ENCODE peak calls at places on chromosomes 11 and 22, in eight cellular contexts. One of them, this sample, is unnamed.

GRCh38 chr11:23278121-23278520 is 417.8 kb upstream of the CCDC179 start:
- DNase-seq in psoas muscle: no peak
- DNase-seq in CD4-positive, CD25-positive, alpha-beta regulatory T cell: no peak
- DNase-seq in CD8-positive, alpha-beta memory T cell: no peak
- DNase-seq in SK-N-SH: no peak
- DNase-seq in fibroblast of lung: peak; percentile 74
- DNase-seq in cardiac muscle cell: peak; percentile 17
- DNase-seq in heart left ventricle: no peak
- DNase-seq in this sample: no peak

GRCh38 chr11:266676-267439 is 11.3 kb upstream of the NLRP6 start:
- DNase-seq in CD8-positive, alpha-beta memory T cell: peak; percentile 51
- DNase-seq in CD4-positive, CD25-positive, alpha-beta regulatory T cell: no peak
- DNase-seq in cardiac muscle cell: no peak
- DNase-seq in heart left ventricle: no peak
- DNase-seq in fibroblast of lung: no peak
- DNase-seq in psoas muscle: no peak
- DNase-seq in SK-N-SH: no peak
- DNase-seq in this sample: no peak

GRCh38 chr11:86151188-86152005 is 82.5 kb upstream of the PICALM start:
- DNase-seq in heart left ventricle: peak; percentile 39
- DNase-seq in psoas muscle: no peak
- DNase-seq in cardiac muscle cell: peak; percentile 25
- DNase-seq in CD8-positive, alpha-beta memory T cell: no peak
- DNase-seq in CD4-positive, CD25-positive, alpha-beta regulatory T cell: no peak
- DNase-seq in fibroblast of lung: peak; percentile 78
- DNase-seq in SK-N-SH: no peak
- DNase-seq in this sample: peak; percentile 42

GRCh38 chr11:2378527-2379210 is 1.6 kb downstream of the CD81 start:
- DNase-seq in CD4-positive, CD25-positive, alpha-beta regulatory T cell: no peak
- DNase-seq in fibroblast of lung: peak; percentile 49
- DNase-seq in cardiac muscle cell: peak; percentile 60
- DNase-seq in heart left ventricle: peak; percentile 66
- DNase-seq in psoas muscle: peak; percentile 72
- DNase-seq in CD8-positive, alpha-beta memory T cell: no peak
- DNase-seq in SK-N-SH: peak; percentile 83
- DNase-seq in this sample: no peak

GRCh38 chr11:27694992-27695391 is 5.3 kb downstream of the BDNF start:
- DNase-seq in heart left ventricle: no peak
- DNase-seq in fibroblast of lung: peak; percentile 55
- DNase-seq in psoas muscle: no peak
- DNase-seq in CD8-positive, alpha-beta memory T cell: no peak
- DNase-seq in cardiac muscle cell: peak; percentile 62
- DNase-seq in SK-N-SH: peak; percentile 14
- DNase-seq in CD4-positive, CD25-positive, alpha-beta regulatory T cell: no peak
- DNase-seq in this sample: no peak

GRCh38 chr11:90288207-90288821 is 65.5 kb upstream of the CHORDC1 start:
- DNase-seq in SK-N-SH: peak; percentile 47
- DNase-seq in psoas muscle: no peak
- DNase-seq in cardiac muscle cell: peak; percentile 9
- DNase-seq in CD8-positive, alpha-beta memory T cell: no peak
- DNase-seq in heart left ventricle: no peak
- DNase-seq in fibroblast of lung: peak; percentile 16
- DNase-seq in CD4-positive, CD25-positive, alpha-beta regulatory T cell: peak; percentile 7
- DNase-seq in this sample: no peak

GRCh38 chr11:2891901-2892214 is 6.3 kb upstream of the CDKN1C start:
- DNase-seq in CD8-positive, alpha-beta memory T cell: no peak
- DNase-seq in SK-N-SH: no peak
- DNase-seq in psoas muscle: no peak
- DNase-seq in fibroblast of lung: peak; percentile 30
- DNase-seq in cardiac muscle cell: peak; percentile 62
- DNase-seq in heart left ventricle: peak; percentile 68
- DNase-seq in CD4-positive, CD25-positive, alpha-beta regulatory T cell: no peak
- DNase-seq in this sample: no peak

GRCh38 chr11:104380358-104380757 is 216.4 kb upstream of the PDGFD start:
- DNase-seq in CD4-positive, CD25-positive, alpha-beta regulatory T cell: no peak
- DNase-seq in psoas muscle: no peak
- DNase-seq in cardiac muscle cell: peak; percentile 8
- DNase-seq in heart left ventricle: no peak
- DNase-seq in fibroblast of lung: peak; percentile 64
- DNase-seq in SK-N-SH: no peak
- DNase-seq in CD8-positive, alpha-beta memory T cell: no peak
- DNase-seq in this sample: no peak

GRCh38 chr22:48254311-48254873 is 1491.9 kb downstream of the TBC1D22A start:
- DNase-seq in psoas muscle: no peak
- DNase-seq in cardiac muscle cell: no peak
- DNase-seq in fibroblast of lung: no peak
- DNase-seq in SK-N-SH: no peak
- DNase-seq in CD4-positive, CD25-positive, alpha-beta regulatory T cell: no peak
- DNase-seq in CD8-positive, alpha-beta memory T cell: no peak
- DNase-seq in heart left ventricle: no peak
- DNase-seq in this sample: no peak

GRCh38 chr11:120121336-120121735 is 16.6 kb downstream of the TRIM29 start:
- DNase-seq in CD4-positive, CD25-positive, alpha-beta regulatory T cell: no peak
- DNase-seq in psoas muscle: no peak
- DNase-seq in SK-N-SH: no peak
- DNase-seq in heart left ventricle: no peak
- DNase-seq in CD8-positive, alpha-beta memory T cell: no peak
- DNase-seq in cardiac muscle cell: no peak
- DNase-seq in fibroblast of lung: no peak
- DNase-seq in this sample: no peak

GRCh38 chr11:47488674-47489394 is 39.9 kb upstream of the RAPSN start:
- DNase-seq in heart left ventricle: no peak
- DNase-seq in cardiac muscle cell: no peak
- DNase-seq in SK-N-SH: no peak
- DNase-seq in CD8-positive, alpha-beta memory T cell: no peak
- DNase-seq in fibroblast of lung: no peak
- DNase-seq in CD4-positive, CD25-positive, alpha-beta regulatory T cell: no peak
- DNase-seq in psoas muscle: no peak
- DNase-seq in this sample: no peak

GRCh38 chr22:47072642-47072967 is 310.2 kb downstream of the TBC1D22A start:
- DNase-seq in fibroblast of lung: no peak
- DNase-seq in SK-N-SH: no peak
- DNase-seq in psoas muscle: no peak
- DNase-seq in cardiac muscle cell: no peak
- DNase-seq in heart left ventricle: no peak
- DNase-seq in CD4-positive, CD25-positive, alpha-beta regulatory T cell: no peak
- DNase-seq in CD8-positive, alpha-beta memory T cell: no peak
- DNase-seq in this sample: peak; percentile 62

GRCh38 chr11:103215812-103216211 is 106.6 kb downstream of the DYNC2H1 start:
- DNase-seq in CD8-positive, alpha-beta memory T cell: no peak
- DNase-seq in fibroblast of lung: peak; percentile 7
- DNase-seq in heart left ventricle: no peak
- DNase-seq in CD4-positive, CD25-positive, alpha-beta regulatory T cell: no peak
- DNase-seq in cardiac muscle cell: no peak
- DNase-seq in SK-N-SH: no peak
- DNase-seq in psoas muscle: no peak
- DNase-seq in this sample: no peak

GRCh38 chr11:119339581-119340334 is 925 bp downstream of the C1QTNF5 start:
- DNase-seq in fibroblast of lung: peak; percentile 42
- DNase-seq in cardiac muscle cell: peak; percentile 75
- DNase-seq in CD4-positive, CD25-positive, alpha-beta regulatory T cell: no peak
- DNase-seq in SK-N-SH: peak; percentile 95
- DNase-seq in CD8-positive, alpha-beta memory T cell: no peak
- DNase-seq in heart left ventricle: peak; percentile 85
- DNase-seq in psoas muscle: peak; percentile 88
- DNase-seq in this sample: peak; percentile 67

GRCh38 chr11:103202048-103202651 is 92.9 kb downstream of the DYNC2H1 start:
- DNase-seq in CD8-positive, alpha-beta memory T cell: no peak
- DNase-seq in cardiac muscle cell: peak; percentile 69
- DNase-seq in CD4-positive, CD25-positive, alpha-beta regulatory T cell: peak; percentile 14
- DNase-seq in SK-N-SH: peak; percentile 28
- DNase-seq in heart left ventricle: no peak
- DNase-seq in psoas muscle: no peak
- DNase-seq in fibroblast of lung: peak; percentile 38
- DNase-seq in this sample: no peak

GRCh38 chr11:11086979-11087378 is 229.1 kb upstream of the ZBED5 start:
- DNase-seq in psoas muscle: no peak
- DNase-seq in CD4-positive, CD25-positive, alpha-beta regulatory T cell: no peak
- DNase-seq in heart left ventricle: no peak
- DNase-seq in SK-N-SH: no peak
- DNase-seq in CD8-positive, alpha-beta memory T cell: no peak
- DNase-seq in fibroblast of lung: no peak
- DNase-seq in cardiac muscle cell: no peak
- DNase-seq in this sample: no peak

GRCh38 chr22:44550666-44551491 is 52.8 kb upstream of the RTL6 start:
- DNase-seq in SK-N-SH: no peak
- DNase-seq in CD8-positive, alpha-beta memory T cell: peak; percentile 9
- DNase-seq in psoas muscle: peak; percentile 67
- DNase-seq in CD4-positive, CD25-positive, alpha-beta regulatory T cell: peak; percentile 32
- DNase-seq in fibroblast of lung: peak; percentile 91
- DNase-seq in heart left ventricle: peak; percentile 43
- DNase-seq in cardiac muscle cell: peak; percentile 98
- DNase-seq in this sample: peak; percentile 77

GRCh38 chr22:19850482-19851109 is 4.1 kb downstream of the GNB1L start:
- DNase-seq in CD8-positive, alpha-beta memory T cell: no peak
- DNase-seq in psoas muscle: no peak
- DNase-seq in fibroblast of lung: no peak
- DNase-seq in heart left ventricle: no peak
- DNase-seq in SK-N-SH: no peak
- DNase-seq in CD4-positive, CD25-positive, alpha-beta regulatory T cell: no peak
- DNase-seq in cardiac muscle cell: no peak
- DNase-seq in this sample: no peak
- H3K4me1 ChIP-seq in CD8-positive, alpha-beta memory T cell: peaks cover 22% of the 10 kb centered on the region
- H3K4me1 ChIP-seq in psoas muscle: peaks cover 28% of the 10 kb centered on the region
- H3K4me1 ChIP-seq in fibroblast of lung: peaks cover 6% of the 10 kb centered on the region
- H3K4me1 ChIP-seq in heart left ventricle: peaks cover 12% of the 10 kb centered on the region
- H3K4me1 ChIP-seq in SK-N-SH: peaks cover 21% of the 10 kb centered on the region
- H3K4me1 ChIP-seq in CD4-positive, CD25-positive, alpha-beta regulatory T cell: peaks cover 40% of the 10 kb centered on the region
- H3K4me1 ChIP-seq in cardiac muscle cell: peaks cover 8% of the 10 kb centered on the region
- H3K4me1 ChIP-seq in this sample: peaks cover 8% of the 10 kb centered on the region

DNA sequence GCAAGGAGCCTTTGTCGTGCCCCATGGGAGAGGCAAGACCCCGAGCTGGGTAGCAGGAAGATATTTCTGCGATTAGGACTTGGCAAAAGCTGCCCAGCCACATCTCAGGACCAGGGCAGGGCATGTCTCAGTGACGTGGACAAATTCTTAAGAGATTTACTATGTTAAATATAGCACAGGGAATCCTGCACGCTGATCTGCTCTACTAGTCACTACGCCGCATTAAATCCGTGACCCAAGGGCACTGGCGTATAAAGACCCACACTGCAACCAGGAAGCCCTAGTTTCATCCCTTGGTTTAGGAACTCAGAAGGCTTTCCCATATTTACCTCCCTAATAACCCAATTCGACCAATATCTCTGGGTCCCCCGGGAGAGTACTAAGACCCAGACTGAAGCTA is 35.1 kb downstream of the AP1B1 start:
- DNase-seq in fibroblast of lung: no peak
- DNase-seq in SK-N-SH: no peak
- DNase-seq in CD8-positive, alpha-beta memory T cell: no peak
- DNase-seq in CD4-positive, CD25-positive, alpha-beta regulatory T cell: no peak
- DNase-seq in heart left ventricle: no peak
- DNase-seq in cardiac muscle cell: no peak
- DNase-seq in psoas muscle: peak; percentile 53
- DNase-seq in this sample: no peak
- H3K36me3 ChIP-seq in fibroblast of lung: peaks cover 28% of the 10 kb centered on the region
- H3K36me3 ChIP-seq in SK-N-SH: peaks cover 76% of the 10 kb centered on the region
- H3K36me3 ChIP-seq in CD8-positive, alpha-beta memory T cell: peaks cover 53% of the 10 kb centered on the region
- H3K36me3 ChIP-seq in CD4-positive, CD25-positive, alpha-beta regulatory T cell: peaks cover 88% of the 10 kb centered on the region
- H3K36me3 ChIP-seq in heart left ventricle: peaks cover 100% of the 10 kb centered on the region
- H3K36me3 ChIP-seq in cardiac muscle cell: peaks cover 46% of the 10 kb centered on the region
- H3K36me3 ChIP-seq in psoas muscle: peaks cover 92% of the 10 kb centered on the region
- H3K36me3 ChIP-seq in this sample: peaks cover 100% of the 10 kb centered on the region

DNA sequence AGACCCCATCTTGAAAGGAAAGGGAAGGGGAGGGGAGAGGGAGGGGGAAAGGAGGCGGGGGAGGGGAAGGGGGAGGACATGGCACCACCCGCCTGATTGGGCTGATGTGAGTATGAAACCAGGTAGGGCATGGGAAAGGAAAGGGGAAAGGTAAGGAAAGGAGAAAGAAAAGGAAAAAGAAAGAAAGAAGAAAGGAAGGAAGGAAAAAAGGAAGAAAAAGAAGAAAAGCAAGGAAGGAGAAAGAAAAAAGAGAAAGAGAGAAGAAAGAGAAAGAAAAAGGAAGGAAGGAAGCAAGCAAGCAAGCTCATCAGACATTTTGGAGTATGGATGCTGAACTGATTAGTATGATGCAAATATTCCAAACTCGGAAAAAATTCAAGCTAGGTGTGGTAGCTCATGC is 36.0 kb upstream of the TFIP11 start:
- DNase-seq in CD8-positive, alpha-beta memory T cell: no peak
- DNase-seq in fibroblast of lung: no peak
- DNase-seq in psoas muscle: no peak
- DNase-seq in SK-N-SH: no peak
- DNase-seq in cardiac muscle cell: no peak
- DNase-seq in CD4-positive, CD25-positive, alpha-beta regulatory T cell: no peak
- DNase-seq in heart left ventricle: no peak
- DNase-seq in this sample: no peak
- H3K4me1 ChIP-seq in CD8-positive, alpha-beta memory T cell: peaks cover 11% of the 10 kb centered on the region
- H3K4me1 ChIP-seq in fibroblast of lung: peaks cover 17% of the 10 kb centered on the region
- H3K4me1 ChIP-seq in psoas muscle: peaks cover 57% of the 10 kb centered on the region
- H3K4me1 ChIP-seq in SK-N-SH: no peaks in the 10 kb centered on the region
- H3K4me1 ChIP-seq in cardiac muscle cell: peaks cover 6% of the 10 kb centered on the region
- H3K4me1 ChIP-seq in CD4-positive, CD25-positive, alpha-beta regulatory T cell: no peaks in the 10 kb centered on the region
- H3K4me1 ChIP-seq in heart left ventricle: peaks cover 37% of the 10 kb centered on the region
- H3K4me1 ChIP-seq in this sample: peaks cover 59% of the 10 kb centered on the region

GRCh38 chr11:15875393-15875792 is 481.0 kb downstream of the SOX6 start:
- DNase-seq in heart left ventricle: no peak
- DNase-seq in CD8-positive, alpha-beta memory T cell: no peak
- DNase-seq in psoas muscle: no peak
- DNase-seq in CD4-positive, CD25-positive, alpha-beta regulatory T cell: no peak
- DNase-seq in cardiac muscle cell: no peak
- DNase-seq in SK-N-SH: no peak
- DNase-seq in fibroblast of lung: no peak
- DNase-seq in this sample: no peak

GRCh38 chr11:15871904-15872303 is 484.4 kb downstream of the SOX6 start:
- DNase-seq in SK-N-SH: no peak
- DNase-seq in CD4-positive, CD25-positive, alpha-beta regulatory T cell: no peak
- DNase-seq in fibroblast of lung: no peak
- DNase-seq in CD8-positive, alpha-beta memory T cell: no peak
- DNase-seq in cardiac muscle cell: no peak
- DNase-seq in psoas muscle: no peak
- DNase-seq in heart left ventricle: no peak
- DNase-seq in this sample: no peak

GRCh38 chr11:15875934-15876333 is 480.4 kb downstream of the SOX6 start:
- DNase-seq in SK-N-SH: no peak
- DNase-seq in cardiac muscle cell: no peak
- DNase-seq in heart left ventricle: no peak
- DNase-seq in fibroblast of lung: no peak
- DNase-seq in psoas muscle: no peak
- DNase-seq in CD8-positive, alpha-beta memory T cell: no peak
- DNase-seq in CD4-positive, CD25-positive, alpha-beta regulatory T cell: no peak
- DNase-seq in this sample: no peak

GRCh38 chr11:15874699-15875098 is 481.6 kb downstream of the SOX6 start:
- DNase-seq in heart left ventricle: no peak
- DNase-seq in fibroblast of lung: no peak
- DNase-seq in cardiac muscle cell: no peak
- DNase-seq in SK-N-SH: no peak
- DNase-seq in psoas muscle: no peak
- DNase-seq in CD4-positive, CD25-positive, alpha-beta regulatory T cell: no peak
- DNase-seq in CD8-positive, alpha-beta memory T cell: no peak
- DNase-seq in this sample: no peak

DNA sequence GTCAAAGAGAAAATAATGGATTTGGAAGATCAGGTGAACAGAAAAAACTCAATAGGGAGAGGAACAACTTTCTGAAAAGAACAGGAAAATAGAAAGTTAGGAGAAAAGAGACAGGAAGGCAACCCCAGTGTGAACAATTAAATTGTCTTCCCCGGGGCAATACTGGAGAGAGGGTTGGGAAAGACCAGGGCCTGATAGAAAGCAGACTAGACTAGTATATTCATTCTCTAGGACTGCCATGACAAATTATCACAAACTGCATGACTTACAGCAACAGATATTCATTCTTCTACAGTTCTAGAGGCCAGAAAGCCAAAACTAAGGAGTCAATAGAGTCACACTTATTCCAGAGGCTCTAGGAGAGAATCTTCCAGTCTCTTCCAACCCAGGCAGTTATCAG is 482.8 kb downstream of the SOX6 start:
- DNase-seq in psoas muscle: no peak
- DNase-seq in heart left ventricle: no peak
- DNase-seq in CD8-positive, alpha-beta memory T cell: no peak
- DNase-seq in SK-N-SH: no peak
- DNase-seq in fibroblast of lung: no peak
- DNase-seq in cardiac muscle cell: no peak
- DNase-seq in CD4-positive, CD25-positive, alpha-beta regulatory T cell: no peak
- DNase-seq in this sample: no peak
- H3K36me3 ChIP-seq in psoas muscle: no peaks in the 10 kb centered on the region
- H3K36me3 ChIP-seq in heart left ventricle: no peaks in the 10 kb centered on the region
- H3K36me3 ChIP-seq in CD8-positive, alpha-beta memory T cell: no peaks in the 10 kb centered on the region
- H3K36me3 ChIP-seq in SK-N-SH: no peaks in the 10 kb centered on the region
- H3K36me3 ChIP-seq in fibroblast of lung: no peaks in the 10 kb centered on the region
- H3K36me3 ChIP-seq in cardiac muscle cell: no peaks in the 10 kb centered on the region
- H3K36me3 ChIP-seq in CD4-positive, CD25-positive, alpha-beta regulatory T cell: no peaks in the 10 kb centered on the region
- H3K36me3 ChIP-seq in this sample: no peaks in the 10 kb centered on the region

This sample was measured in left lung.